ENCODE peak calls at places on chromosomes 2 and 18, in eight cellular contexts. V, H, W, L, M, G, A and F are unnamed samples.

GRCh38 chr18:37259711-37260110 is 305.9 kb downstream of the CELF4 start:
- DNase-seq in V (no peak), H (no peak), M (no peak), G (no peak), W (no peak), A (no peak), L (no peak), F (no peak)

GRCh38 chr2:46849741-46850474 is 65.7 kb downstream of the MCFD2 start:
- DNase-seq in H (peak), A (no peak), W (no peak), V (no peak), M (peak), L (no peak), G (no peak), F (no peak)

GRCh38 chr2:227870710-227871374 is 589 bp upstream of the DAW1 start:
- DNase-seq in G (no peak), H (peak), L (no peak), W (peak), M (no peak), A (no peak), V (no peak), F (no peak)

GRCh38 chr2:121099329-121100318 is 185.4 kb downstream of the TFCP2L1 start:
- DNase-seq in H (peak), A (peak), V (peak), W (no peak), G (no peak), L (no peak), M (no peak), F (no peak)

GRCh38 chr2:55761526-55761925 is 67.9 kb upstream of the PNPT1 start:
- DNase-seq in M (no peak), G (no peak), V (no peak), L (no peak), W (no peak), A (no peak), H (peak), F (no peak)

GRCh38 chr2:69184224-69184623 is 171.2 kb downstream of the ANTXR1 start:
- DNase-seq in M (no peak), L (no peak), W (no peak), G (no peak), H (peak), V (no peak), A (no peak), F (peak)

GRCh38 chr18:77062518-77063003 is 70.0 kb downstream of the MBP start:
- DNase-seq in A (no peak), L (no peak), W (peak), G (no peak), V (no peak), H (no peak), M (no peak), F (no peak)

GRCh38 chr18:71370095-71370494 is 1081.2 kb downstream of the SOCS6 start:
- DNase-seq in M (no peak), G (no peak), L (no peak), V (no peak), H (no peak), A (no peak), W (no peak), F (no peak)

GRCh38 chr2:54613794-54614257 is 109.6 kb upstream of the EML6 start:
- DNase-seq in W (peak), G (no peak), V (no peak), L (no peak), H (peak), A (no peak), M (no peak), F (no peak)

GRCh38 chr2:24489942-24490673 is 946 bp upstream of the NCOA1 start:
- DNase-seq in V (peak), W (no peak), H (peak), L (no peak), G (peak), M (no peak), A (no peak), F (no peak)

GRCh38 chr2:88692187-88692586 is 714 bp downstream of the RPIA start:
- DNase-seq in G (peak), M (peak), L (no peak), W (no peak), H (peak), V (peak), A (peak), F (no peak)

GRCh38 chr2:127563458-127564428 is 28.3 kb downstream of the MYO7B start:
- DNase-seq in G (no peak), M (no peak), V (peak), H (no peak), W (no peak), A (no peak), L (no peak), F (no peak)

GRCh38 chr2:128568106-128568505 is 249.4 kb upstream of the HS6ST1 start:
- DNase-seq in M (no peak), L (no peak), W (no peak), A (peak), H (no peak), G (no peak), V (peak), F (no peak)

GRCh38 chr2:143284087-143284675 is 155.0 kb downstream of the ARHGAP15 start:
- DNase-seq in M (peak), A (peak), W (no peak), G (peak), V (peak), L (no peak), H (peak), F (peak)

GRCh38 chr18:63831080-63831788 is 56.0 kb downstream of the SERPINB7 start:
- DNase-seq in V (no peak), W (no peak), H (peak), A (no peak), L (no peak), G (no peak), M (no peak), F (no peak)

GRCh38 chr2:200252661-200253067 is 53.8 kb upstream of the SPATS2L start:
- DNase-seq in A (no peak), L (no peak), V (peak), H (peak), M (no peak), W (no peak), G (no peak), F (peak)

GRCh38 chr2:219912530-219912929 is 285.1 kb downstream of the SLC4A3 start:
- DNase-seq in M (no peak), G (peak), H (peak), L (no peak), A (no peak), W (peak), V (no peak), F (peak)
- TF ChIP-seq CTCF in M (no peak), G (no peak), H (peak), L (peak), A (no peak), W (peak), V (no peak), F (peak)

GRCh38 chr2:213129311-213129710 is 22.1 kb downstream of the IKZF2 start:
- DNase-seq in W (no peak), M (no peak), G (no peak), A (no peak), H (no peak), V (no peak), L (no peak), F (no peak)

GRCh38 chr2:213122730-213123129 is 28.7 kb downstream of the IKZF2 start:
- DNase-seq in A (no peak), V (no peak), G (no peak), W (no peak), H (peak), M (no peak), L (no peak), F (no peak)

GRCh38 chr2:213121677-213122076 is 29.7 kb downstream of the IKZF2 start:
- DNase-seq in G (no peak), W (no peak), V (no peak), A (no peak), M (no peak), H (no peak), L (no peak), F (no peak)

DNA sequence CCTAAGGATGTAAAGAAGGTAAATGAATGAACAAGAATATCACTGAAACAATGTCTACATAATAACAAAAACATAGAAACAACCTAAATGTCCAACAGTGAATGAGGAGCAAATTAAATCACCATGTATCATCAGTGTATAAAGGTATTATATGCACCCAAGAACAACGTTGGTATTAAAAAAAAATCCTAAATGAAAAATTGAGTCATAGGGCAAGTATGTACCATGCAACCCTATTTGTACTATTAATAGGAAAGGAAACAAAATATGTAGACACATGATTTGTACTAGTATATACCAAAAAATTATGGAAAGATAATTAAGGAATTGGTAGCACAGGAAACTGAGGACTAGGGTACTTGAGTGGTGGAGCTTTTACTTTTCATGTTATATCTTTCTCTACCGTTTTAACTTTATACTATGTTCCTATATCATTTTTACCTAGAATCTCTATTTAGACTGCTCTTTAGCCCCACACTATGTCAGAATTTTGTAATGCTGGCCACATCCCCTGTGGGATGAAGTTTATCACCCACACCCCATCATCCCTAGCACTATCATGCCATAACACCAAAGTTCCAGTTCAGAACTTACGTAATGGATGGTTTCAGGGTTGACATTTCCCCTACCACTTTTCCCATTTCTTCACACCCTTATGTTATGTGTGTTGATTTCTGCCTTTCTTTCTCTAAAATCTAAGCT is 25.6 kb downstream of the IKZF2 start:
- DNase-seq in A (no peak), W (no peak), M (no peak), G (no peak), V (no peak), H (no peak), L (no peak), F (no peak)
- TF ChIP-seq CTCF in A (no peak), W (no peak), M (no peak), G (no peak), V (no peak), H (no peak), L (no peak), F (no peak)

DNA sequence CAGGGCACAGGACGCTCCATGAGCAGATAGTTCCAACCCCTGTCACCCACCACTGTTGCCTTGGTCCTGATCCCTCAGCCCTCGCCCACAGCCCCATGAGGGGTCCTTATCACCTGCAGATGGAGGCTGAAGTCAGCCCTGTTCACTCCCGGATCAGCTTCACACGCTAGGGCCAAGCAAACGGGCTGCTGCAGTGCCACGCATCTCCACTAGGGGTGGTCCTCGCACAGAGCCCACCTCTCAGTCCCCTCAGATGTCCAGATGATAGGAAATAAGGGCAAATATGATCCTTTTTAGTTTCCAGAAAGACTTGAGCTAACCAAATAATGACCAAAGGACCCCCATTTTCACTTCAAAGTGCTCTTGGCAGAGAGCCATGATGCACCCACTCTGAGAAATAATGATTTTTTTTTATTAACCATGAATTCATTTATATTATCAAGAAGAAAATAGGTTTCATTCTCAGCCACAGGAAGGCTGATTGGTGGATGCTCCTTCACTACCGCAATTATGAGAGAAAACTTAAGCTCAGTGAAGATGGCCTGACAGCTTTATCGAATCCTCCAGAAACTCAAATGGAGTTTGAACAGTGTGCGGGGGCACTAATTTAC is 71.9 kb upstream of the KLHL29 start:
- DNase-seq in H (no peak), M (peak), A (peak), G (peak), L (peak), V (peak), W (no peak), F (no peak)
- TF ChIP-seq CTCF in H (peak), M (peak), A (peak), G (peak), L (peak), V (peak), W (peak), F (peak)

GRCh38 chr18:35511428-35511827 is 13.7 kb upstream of the INO80C start:
- DNase-seq in A (no peak), M (no peak), W (no peak), L (no peak), G (no peak), H (no peak), V (peak), F (no peak)

GRCh38 chr18:35512761-35513160 is 15.0 kb upstream of the INO80C start:
- DNase-seq in H (no peak), W (no peak), A (no peak), L (no peak), G (no peak), V (no peak), M (no peak), F (no peak)

GRCh38 chr18:35513181-35513932 is 15.6 kb upstream of the INO80C start:
- DNase-seq in G (peak), M (no peak), L (no peak), A (peak), W (peak), V (peak), H (peak), F (no peak)

GRCh38 chr18:35510071-35511010 is 12.6 kb upstream of the INO80C start:
- DNase-seq in A (no peak), W (no peak), V (peak), H (no peak), M (no peak), G (no peak), L (no peak), F (no peak)

DNA sequence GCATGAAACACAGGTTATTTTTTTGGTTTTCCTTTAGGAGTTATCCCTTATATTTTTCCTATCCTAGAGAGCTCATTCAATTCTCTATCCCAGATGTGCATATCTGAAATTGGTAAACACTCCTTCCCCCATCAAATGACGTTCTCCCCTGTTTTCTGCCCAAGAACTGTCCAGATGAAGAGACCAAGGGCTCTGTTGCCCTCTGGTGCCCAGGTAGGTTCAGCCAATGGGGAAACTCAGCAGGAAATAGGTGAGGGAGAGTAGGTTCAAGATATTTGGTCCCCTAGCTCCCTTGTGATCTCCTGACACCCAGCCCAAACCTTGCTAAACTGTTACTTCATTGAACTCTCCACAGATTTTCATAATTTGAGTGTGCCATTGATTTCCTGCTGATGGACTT is 14.1 kb upstream of the INO80C start:
- DNase-seq in V (peak), M (no peak), L (no peak), H (no peak), G (no peak), A (no peak), W (no peak), F (no peak)
- TF ChIP-seq CTCF in V (peak), M (peak), L (no peak), H (peak), G (no peak), A (no peak), W (no peak), F (no peak)

GRCh38 chr2:170123593-170123992 is 54.4 kb upstream of the MYO3B start:
- DNase-seq in W (no peak), G (no peak), A (no peak), M (peak), L (no peak), V (peak), H (peak), F (no peak)
- TF ChIP-seq CTCF in W (peak), G (no peak), A (no peak), M (no peak), L (no peak), V (peak), H (peak), F (no peak)

GRCh38 chr18:11309172-11309571 is 159.8 kb upstream of the PIEZO2 start:
- DNase-seq in V (peak), W (no peak), A (no peak), L (no peak), M (no peak), H (no peak), G (no peak), F (no peak)
- TF ChIP-seq CTCF in V (peak), W (peak), A (no peak), L (peak), M (no peak), H (no peak), G (no peak), F (peak)

DNA sequence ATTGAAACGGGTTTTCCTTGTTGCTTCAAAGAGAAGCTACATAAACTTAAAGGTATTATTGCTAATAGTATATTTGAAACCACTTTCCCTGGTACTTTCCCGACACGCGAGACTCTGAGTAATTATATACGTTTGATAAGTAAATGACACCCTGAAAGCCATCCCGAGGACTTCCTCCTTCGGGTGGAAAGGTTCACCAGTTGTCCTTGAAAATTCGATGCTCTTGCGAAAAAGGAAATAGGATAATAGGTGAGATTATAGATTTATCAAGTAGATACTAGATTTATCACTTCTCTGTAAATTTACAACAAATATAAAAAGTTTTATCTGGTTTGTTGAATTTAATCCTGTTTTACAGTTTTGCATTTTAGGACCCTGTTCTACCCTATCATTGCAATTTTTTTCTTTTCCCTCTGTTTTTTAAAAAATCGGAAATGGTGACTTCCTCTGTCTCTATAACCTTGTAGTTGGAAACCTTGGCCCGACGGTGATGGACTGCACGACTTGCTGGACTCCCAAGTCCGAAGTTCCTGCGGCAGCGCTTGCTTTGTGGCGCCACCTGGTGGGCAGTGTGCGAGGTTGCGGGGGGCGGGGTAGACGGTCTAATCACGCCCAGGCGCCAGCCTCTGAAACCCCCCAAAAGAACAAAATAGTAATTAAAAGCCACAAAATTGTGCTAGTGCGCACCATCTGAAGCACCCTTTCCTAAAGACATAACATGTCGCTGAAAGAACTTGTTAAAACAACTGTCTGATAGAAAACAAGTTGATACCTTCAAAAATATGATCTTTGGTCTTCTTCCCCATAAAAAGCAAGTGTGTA is 982 bp upstream of the DLX2 start:
- DNase-seq in V (peak), L (peak), H (peak), G (peak), W (peak), M (peak), A (peak), F (no peak)
- TF ChIP-seq CTCF in V (peak), L (peak), H (peak), G (peak), W (peak), M (peak), A (peak), F (peak)

GRCh38 chr2:208064220-208064951 is 39.1 kb upstream of the PLEKHM3 start:
- DNase-seq in L (no peak), W (peak), M (peak), V (no peak), A (no peak), H (peak), G (no peak), F (peak)

GRCh38 chr2:208057108-208057507 is 31.8 kb upstream of the PLEKHM3 start:
- DNase-seq in G (no peak), M (no peak), W (no peak), H (no peak), V (no peak), A (no peak), L (no peak), F (no peak)

GRCh38 chr2:208065476-208065875 is 40.1 kb upstream of the PLEKHM3 start:
- DNase-seq in G (no peak), L (no peak), W (no peak), M (no peak), A (no peak), H (no peak), V (no peak), F (no peak)

GRCh38 chr2:208062113-208062512 is 36.8 kb upstream of the PLEKHM3 start:
- DNase-seq in H (peak), L (no peak), V (peak), W (no peak), A (no peak), M (peak), G (no peak), F (no peak)
- TF ChIP-seq CTCF in H (peak), L (peak), V (peak), W (peak), A (no peak), M (no peak), G (peak), F (peak)